ENCODE peak calls at places on chromosome 11, in seven cellular contexts. K, U, I, O, A, S and B are unnamed samples.

GRCh38 chr11:83092488-83093384 is 21.0 kb upstream of the RAB30 start:
- DNase-seq in U (peak), K (no peak), A (peak), O (no peak), I (no peak), S (peak), B (peak)

GRCh38 chr11:64341851-64342791 is 2.1 kb downstream of the CCDC88B start:
- DNase-seq in U (peak), O (peak), A (peak), S (peak), I (peak), K (peak), B (peak)

GRCh38 chr11:65781152-65781961 is 581 bp upstream of the AP5B1 start:
- DNase-seq in S (no peak), A (peak), O (no peak), U (no peak), I (no peak), K (peak), B (peak)

GRCh38 chr11:125345706-125346561 is 150.1 kb downstream of the FEZ1 start:
- DNase-seq in K (peak), S (peak), U (peak), A (peak), I (peak), O (no peak), B (peak)

GRCh38 chr11:1699771-1700170 is 2.8 kb downstream of the KRTAP5-6 start:
- DNase-seq in O (no peak), K (peak), U (no peak), I (no peak), A (no peak), S (no peak), B (no peak)

GRCh38 chr11:109784536-109784935 is 308.7 kb upstream of the ZC3H12C start:
- DNase-seq in A (no peak), U (no peak), S (no peak), K (no peak), I (no peak), O (no peak), B (no peak)

GRCh38 chr11:6405039-6405667 is 13.7 kb downstream of the APBB1 start:
- DNase-seq in U (no peak), O (peak), A (no peak), S (no peak), I (peak), K (no peak), B (peak)

GRCh38 chr11:9020881-9021280 is 17.1 kb upstream of the NRIP3 start:
- DNase-seq in S (no peak), O (no peak), U (no peak), A (no peak), I (no peak), K (no peak), B (peak)

GRCh38 chr11:122033193-122033592 is 82.8 kb downstream of the BLID start:
- DNase-seq in I (no peak), O (no peak), S (no peak), U (no peak), A (no peak), K (no peak), B (no peak)

GRCh38 chr11:79413258-79413657 is 27.6 kb downstream of the TENM4 start:
- DNase-seq in O (no peak), A (peak), S (peak), U (peak), K (peak), I (no peak), B (peak)

GRCh38 chr11:101583180-101584128 is at the start of gene TRPC6:
- DNase-seq in I (no peak), O (no peak), K (no peak), S (peak), U (peak), A (peak), B (peak)

GRCh38 chr11:15710593-15711260 is 596.0 kb downstream of the INSC start:
- DNase-seq in O (no peak), S (no peak), K (no peak), U (no peak), A (no peak), I (peak), B (no peak)

GRCh38 chr11:123072279-123072678 is 10.3 kb upstream of the HSPA8 start:
- DNase-seq in I (no peak), A (no peak), S (no peak), U (no peak), O (no peak), K (no peak), B (no peak)

GRCh38 chr11:72758690-72759389 is 6.6 kb upstream of the ARAP1 start:
- DNase-seq in U (no peak), S (no peak), A (no peak), O (no peak), K (peak), I (no peak), B (peak)

GRCh38 chr11:7597620-7598019 is 75.7 kb downstream of the CYB5R2 start:
- DNase-seq in A (no peak), O (no peak), S (peak), I (no peak), K (no peak), U (no peak), B (no peak)

GRCh38 chr11:30879322-30880020 is 293.3 kb upstream of the MPPED2 start:
- DNase-seq in A (no peak), K (no peak), I (no peak), U (no peak), O (no peak), S (peak), B (peak)

GRCh38 chr11:103928040-103928555 is 108.3 kb upstream of the DDI1 start:
- DNase-seq in K (no peak), I (no peak), O (no peak), A (no peak), U (no peak), S (no peak), B (no peak)

GRCh38 chr11:72493426-72494108 is 59.2 kb upstream of the CLPB start:
- DNase-seq in O (no peak), U (no peak), A (no peak), K (no peak), I (no peak), S (no peak), B (peak)

GRCh38 chr11:128765571-128766530 is 72.0 kb downstream of the FLI1 start:
- DNase-seq in A (no peak), S (no peak), I (no peak), O (no peak), K (no peak), U (no peak), B (no peak)

GRCh38 chr11:120208777-120209176 is 2.1 kb upstream of the OAF start:
- DNase-seq in I (no peak), O (no peak), A (peak), S (peak), U (peak), K (no peak), B (peak)

GRCh38 chr11:19173964-19174638 is 27.7 kb downstream of the CSRP3 start:
- DNase-seq in I (no peak), U (no peak), O (no peak), K (no peak), A (no peak), S (no peak), B (no peak)

GRCh38 chr11:12581923-12582322 is 92.3 kb upstream of the TEAD1 start:
- DNase-seq in I (no peak), O (no peak), U (peak), A (peak), K (no peak), S (peak), B (peak)

GRCh38 chr11:73308963-73309960 is 1.2 kb downstream of the ARHGEF17 start:
- DNase-seq in U (peak), K (peak), A (peak), I (no peak), S (peak), O (no peak), B (peak)

GRCh38 chr11:121907379-121907778 is 208.6 kb downstream of the BLID start:
- DNase-seq in A (no peak), U (no peak), I (no peak), O (no peak), S (no peak), K (no peak), B (no peak)

GRCh38 chr11:106461148-106461547 is 383.7 kb downstream of the AASDHPPT start:
- DNase-seq in K (no peak), U (no peak), S (no peak), O (no peak), I (no peak), A (no peak), B (no peak)

GRCh38 chr11:59574467-59574866 is 41.1 kb downstream of the OSBP start:
- DNase-seq in S (no peak), K (no peak), A (peak), I (no peak), O (no peak), U (peak), B (no peak)

GRCh38 chr11:7977251-7977917 is 9.8 kb upstream of the EIF3F start:
- DNase-seq in K (no peak), O (no peak), S (peak), I (no peak), U (peak), A (peak), B (peak)

GRCh38 chr11:11467278-11467677 is 114.2 kb upstream of the CSNK2A3 start:
- DNase-seq in A (no peak), U (no peak), O (no peak), S (no peak), I (no peak), K (no peak), B (no peak)